ENCODE peak calls at places on chromosomes 2 and 18, in eight cellular contexts. One of them, this sample, is unnamed.

GRCh38 chr2:158529379-158530110 is 72.8 kb downstream of the PKP4 start:
- DNase-seq in HL-60: no peak
- DNase-seq in GM23248: peak; percentile 75
- DNase-seq in right lobe of liver: no peak
- DNase-seq in left ventricle myocardium inferior: no peak
- DNase-seq in SK-N-SH: no peak
- DNase-seq in aorta: no peak
- DNase-seq in stomach: no peak
- DNase-seq in this sample: no peak

GRCh38 chr2:175396696-175397095 is 215.2 kb upstream of the ATP5MC3 start:
- DNase-seq in HL-60: no peak
- DNase-seq in GM23248: no peak
- DNase-seq in right lobe of liver: no peak
- DNase-seq in left ventricle myocardium inferior: no peak
- DNase-seq in SK-N-SH: peak; percentile 47
- DNase-seq in aorta: no peak
- DNase-seq in stomach: no peak
- DNase-seq in this sample: no peak

GRCh38 chr2:55168221-55169154 is 63.6 kb downstream of the CLHC1 start:
- DNase-seq in HL-60: no peak
- DNase-seq in GM23248: peak; percentile 88
- DNase-seq in right lobe of liver: no peak
- DNase-seq in left ventricle myocardium inferior: no peak
- DNase-seq in SK-N-SH: peak; percentile 52
- DNase-seq in aorta: peak; percentile 67
- DNase-seq in stomach: peak; percentile 56
- DNase-seq in this sample: no peak

GRCh38 chr2:152409691-152410597 is 75.0 kb downstream of the FMNL2 start:
- DNase-seq in HL-60: no peak
- DNase-seq in GM23248: peak; percentile 86
- DNase-seq in right lobe of liver: no peak
- DNase-seq in left ventricle myocardium inferior: no peak
- DNase-seq in SK-N-SH: no peak
- DNase-seq in aorta: peak; percentile 34
- DNase-seq in stomach: no peak
- DNase-seq in this sample: no peak

GRCh38 chr2:241859017-241859435 is 332 bp upstream of the PDCD1 start:
- DNase-seq in HL-60: no peak
- DNase-seq in GM23248: no peak
- DNase-seq in right lobe of liver: no peak
- DNase-seq in left ventricle myocardium inferior: no peak
- DNase-seq in SK-N-SH: no peak
- DNase-seq in aorta: peak; percentile 45
- DNase-seq in stomach: no peak
- DNase-seq in this sample: no peak

GRCh38 chr2:179247318-179248023 is 17.2 kb downstream of the SESTD1 start:
- DNase-seq in HL-60: no peak
- DNase-seq in GM23248: no peak
- DNase-seq in right lobe of liver: no peak
- DNase-seq in left ventricle myocardium inferior: no peak
- DNase-seq in SK-N-SH: no peak
- DNase-seq in aorta: no peak
- DNase-seq in stomach: no peak
- DNase-seq in this sample: no peak

GRCh38 chr2:215436705-215437570 is 1.1 kb upstream of the FN1 start:
- DNase-seq in HL-60: no peak
- DNase-seq in GM23248: peak; percentile 53
- DNase-seq in right lobe of liver: no peak
- DNase-seq in left ventricle myocardium inferior: no peak
- DNase-seq in SK-N-SH: no peak
- DNase-seq in aorta: no peak
- DNase-seq in stomach: peak; percentile 32
- DNase-seq in this sample: no peak

GRCh38 chr2:194824450-194824849 is 832.6 kb upstream of the SLC39A10 start:
- DNase-seq in HL-60: no peak
- DNase-seq in GM23248: no peak
- DNase-seq in right lobe of liver: no peak
- DNase-seq in left ventricle myocardium inferior: no peak
- DNase-seq in SK-N-SH: no peak
- DNase-seq in aorta: no peak
- DNase-seq in stomach: no peak
- DNase-seq in this sample: no peak

GRCh38 chr18:51621103-51621969 is 423.9 kb upstream of the MEX3C start:
- DNase-seq in HL-60: peak; percentile 13
- DNase-seq in GM23248: peak; percentile 69
- DNase-seq in right lobe of liver: no peak
- DNase-seq in left ventricle myocardium inferior: peak; percentile 29
- DNase-seq in SK-N-SH: peak; percentile 53
- DNase-seq in aorta: no peak
- DNase-seq in stomach: peak; percentile 41
- DNase-seq in this sample: no peak

GRCh38 chr18:28013064-28013463 is 163.9 kb downstream of the CDH2 start:
- DNase-seq in HL-60: no peak
- DNase-seq in GM23248: peak; percentile 58
- DNase-seq in right lobe of liver: no peak
- DNase-seq in left ventricle myocardium inferior: no peak
- DNase-seq in SK-N-SH: no peak
- DNase-seq in aorta: no peak
- DNase-seq in stomach: no peak
- DNase-seq in this sample: no peak

GRCh38 chr2:88885679-88886402 is 194.4 kb downstream of the RPIA start:
- DNase-seq in HL-60: no peak
- DNase-seq in GM23248: no peak
- DNase-seq in right lobe of liver: no peak
- DNase-seq in left ventricle myocardium inferior: no peak
- DNase-seq in SK-N-SH: no peak
- DNase-seq in aorta: no peak
- DNase-seq in stomach: no peak
- DNase-seq in this sample: no peak
- H3K27ac ChIP-seq in HL-60: no peak overlapping the region
- H3K27ac ChIP-seq in GM23248: no peak overlapping the region
- H3K27ac ChIP-seq in right lobe of liver: no peak overlapping the region
- H3K27ac ChIP-seq in left ventricle myocardium inferior: no peak overlapping the region
- H3K27ac ChIP-seq in SK-N-SH: no peak overlapping the region
- H3K27ac ChIP-seq in aorta: no peak overlapping the region
- H3K27ac ChIP-seq in stomach: no peak overlapping the region
- H3K27ac ChIP-seq in this sample: no peak overlapping the region

GRCh38 chr2:8168007-8168717 is 513.7 kb upstream of the ID2 start:
- DNase-seq in HL-60: no peak
- DNase-seq in GM23248: no peak
- DNase-seq in right lobe of liver: no peak
- DNase-seq in left ventricle myocardium inferior: no peak
- DNase-seq in SK-N-SH: no peak
- DNase-seq in aorta: no peak
- DNase-seq in stomach: no peak
- DNase-seq in this sample: no peak
- H3K27ac ChIP-seq in HL-60: no peak overlapping the region
- H3K27ac ChIP-seq in GM23248: no peak overlapping the region
- H3K27ac ChIP-seq in right lobe of liver: no peak overlapping the region
- H3K27ac ChIP-seq in left ventricle myocardium inferior: no peak overlapping the region
- H3K27ac ChIP-seq in SK-N-SH: no peak overlapping the region
- H3K27ac ChIP-seq in aorta: no peak overlapping the region
- H3K27ac ChIP-seq in stomach: no peak overlapping the region
- H3K27ac ChIP-seq in this sample: no peak overlapping the region

GRCh38 chr2:53575606-53576360 is 191.8 kb upstream of the CHAC2 start:
- DNase-seq in HL-60: no peak
- DNase-seq in GM23248: no peak
- DNase-seq in right lobe of liver: no peak
- DNase-seq in left ventricle myocardium inferior: peak; percentile 25
- DNase-seq in SK-N-SH: no peak
- DNase-seq in aorta: no peak
- DNase-seq in stomach: no peak
- DNase-seq in this sample: no peak

GRCh38 chr2:53567073-53567472 is 200.5 kb upstream of the CHAC2 start:
- DNase-seq in HL-60: no peak
- DNase-seq in GM23248: no peak
- DNase-seq in right lobe of liver: no peak
- DNase-seq in left ventricle myocardium inferior: no peak
- DNase-seq in SK-N-SH: no peak
- DNase-seq in aorta: no peak
- DNase-seq in stomach: no peak
- DNase-seq in this sample: no peak

GRCh38 chr2:53572696-53573095 is 194.9 kb upstream of the CHAC2 start:
- DNase-seq in HL-60: no peak
- DNase-seq in GM23248: no peak
- DNase-seq in right lobe of liver: no peak
- DNase-seq in left ventricle myocardium inferior: no peak
- DNase-seq in SK-N-SH: no peak
- DNase-seq in aorta: no peak
- DNase-seq in stomach: no peak
- DNase-seq in this sample: no peak

GRCh38 chr2:53568463-53568862 is 199.1 kb upstream of the CHAC2 start:
- DNase-seq in HL-60: no peak
- DNase-seq in GM23248: no peak
- DNase-seq in right lobe of liver: no peak
- DNase-seq in left ventricle myocardium inferior: no peak
- DNase-seq in SK-N-SH: no peak
- DNase-seq in aorta: no peak
- DNase-seq in stomach: no peak
- DNase-seq in this sample: no peak

DNA sequence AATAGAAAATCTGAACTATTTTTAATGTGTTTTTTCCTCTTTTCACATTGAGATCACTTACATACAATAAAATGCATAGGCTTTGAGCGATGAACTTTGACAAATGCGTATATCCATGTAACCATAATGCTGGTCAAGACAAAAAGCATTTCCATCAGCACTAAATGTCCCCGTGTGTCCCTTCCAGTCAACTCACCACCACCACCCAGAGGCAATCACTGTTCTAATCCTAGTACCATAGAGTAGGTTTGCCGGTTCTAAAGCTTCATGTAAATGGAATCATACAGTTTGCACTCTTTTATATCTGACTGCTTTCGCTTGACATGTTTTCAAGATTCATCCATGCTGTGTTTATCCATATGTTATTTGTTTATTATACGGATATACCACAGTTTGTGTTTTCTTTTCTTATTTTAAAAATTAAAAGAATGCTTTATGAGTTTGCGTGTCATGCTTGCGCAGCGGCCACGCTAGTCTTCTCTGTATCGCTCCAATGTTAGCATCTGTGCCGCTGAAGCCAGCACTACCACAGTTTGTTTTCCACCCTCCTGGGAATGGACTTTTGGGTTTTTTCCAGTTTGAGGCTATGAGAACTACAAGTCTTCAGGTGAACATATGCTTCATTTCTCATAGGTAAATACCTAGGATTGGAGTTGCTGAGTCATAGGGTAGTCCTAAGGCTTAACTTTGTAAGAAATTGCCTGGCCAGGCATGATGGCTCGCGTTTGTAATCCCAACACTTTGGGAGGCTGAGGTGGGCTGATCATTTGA is 197.5 kb upstream of the CHAC2 start:
- DNase-seq in HL-60: no peak
- DNase-seq in GM23248: no peak
- DNase-seq in right lobe of liver: no peak
- DNase-seq in left ventricle myocardium inferior: no peak
- DNase-seq in SK-N-SH: no peak
- DNase-seq in aorta: no peak
- DNase-seq in stomach: no peak
- DNase-seq in this sample: no peak
- H3K27ac ChIP-seq in HL-60: no peak overlapping the region
- H3K27ac ChIP-seq in GM23248: no peak overlapping the region
- H3K27ac ChIP-seq in right lobe of liver: no peak overlapping the region
- H3K27ac ChIP-seq in left ventricle myocardium inferior: no peak overlapping the region
- H3K27ac ChIP-seq in SK-N-SH: no peak overlapping the region
- H3K27ac ChIP-seq in aorta: no peak overlapping the region
- H3K27ac ChIP-seq in stomach: no peak overlapping the region
- H3K27ac ChIP-seq in this sample: no peak overlapping the region

DNA sequence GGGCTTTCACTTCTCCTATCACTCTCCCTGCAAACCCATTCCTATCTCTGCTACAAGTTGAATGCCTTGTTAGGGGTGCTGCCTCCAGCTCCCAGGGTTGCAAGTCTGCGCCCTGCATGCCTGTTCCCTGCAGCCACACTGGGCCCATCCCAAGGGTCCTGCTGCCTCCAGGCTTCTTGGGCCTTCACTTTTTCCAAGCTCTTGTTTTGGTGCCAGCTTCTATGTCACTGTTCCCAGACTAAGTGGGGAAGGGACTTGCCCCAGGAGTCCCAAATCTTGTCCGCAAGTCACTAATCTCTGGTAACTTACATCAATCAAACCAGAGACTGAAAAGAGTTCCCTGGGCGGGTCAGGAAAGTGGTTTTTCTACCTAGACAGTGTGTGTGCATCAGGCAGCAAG is 65.4 kb downstream of the ZCCHC2 start:
- DNase-seq in HL-60: no peak
- DNase-seq in GM23248: no peak
- DNase-seq in right lobe of liver: no peak
- DNase-seq in left ventricle myocardium inferior: no peak
- DNase-seq in SK-N-SH: no peak
- DNase-seq in aorta: no peak
- DNase-seq in stomach: no peak
- DNase-seq in this sample: no peak
- H3K27ac ChIP-seq in HL-60: no peak overlapping the region
- H3K27ac ChIP-seq in GM23248: no peak overlapping the region
- H3K27ac ChIP-seq in right lobe of liver: no peak overlapping the region
- H3K27ac ChIP-seq in left ventricle myocardium inferior: no peak overlapping the region
- H3K27ac ChIP-seq in SK-N-SH: no peak overlapping the region
- H3K27ac ChIP-seq in aorta: no peak overlapping the region
- H3K27ac ChIP-seq in stomach: no peak overlapping the region
- H3K27ac ChIP-seq in this sample: no peak overlapping the region

GRCh38 chr2:159712929-159713575 is 746 bp downstream of the MARCHF7 start:
- DNase-seq in HL-60: no peak
- DNase-seq in GM23248: peak; percentile 62
- DNase-seq in right lobe of liver: no peak
- DNase-seq in left ventricle myocardium inferior: no peak
- DNase-seq in SK-N-SH: no peak
- DNase-seq in aorta: no peak
- DNase-seq in stomach: no peak
- DNase-seq in this sample: no peak
- H3K27ac ChIP-seq in HL-60: peak overlapping the region; percentile 97
- H3K27ac ChIP-seq in GM23248: peak overlapping the region; percentile 94
- H3K27ac ChIP-seq in right lobe of liver: peak overlapping the region; percentile 91
- H3K27ac ChIP-seq in left ventricle myocardium inferior: peak overlapping the region; percentile 99
- H3K27ac ChIP-seq in SK-N-SH: peak overlapping the region; percentile 97
- H3K27ac ChIP-seq in aorta: peak overlapping the region; percentile 89
- H3K27ac ChIP-seq in stomach: peak overlapping the region; percentile 99
- H3K27ac ChIP-seq in this sample: peak overlapping the region; percentile 88

GRCh38 chr2:42172566-42172965 is 3.4 kb downstream of the EML4 start:
- DNase-seq in HL-60: no peak
- DNase-seq in GM23248: no peak
- DNase-seq in right lobe of liver: no peak
- DNase-seq in left ventricle myocardium inferior: no peak
- DNase-seq in SK-N-SH: no peak
- DNase-seq in aorta: no peak
- DNase-seq in stomach: no peak
- DNase-seq in this sample: no peak
- H3K27ac ChIP-seq in HL-60: no peak overlapping the region
- H3K27ac ChIP-seq in GM23248: no peak overlapping the region
- H3K27ac ChIP-seq in right lobe of liver: peak overlapping the region; percentile 96
- H3K27ac ChIP-seq in left ventricle myocardium inferior: no peak overlapping the region
- H3K27ac ChIP-seq in SK-N-SH: peak overlapping the region; percentile 92
- H3K27ac ChIP-seq in aorta: no peak overlapping the region
- H3K27ac ChIP-seq in stomach: peak overlapping the region; percentile 89
- H3K27ac ChIP-seq in this sample: no peak overlapping the region

DNA sequence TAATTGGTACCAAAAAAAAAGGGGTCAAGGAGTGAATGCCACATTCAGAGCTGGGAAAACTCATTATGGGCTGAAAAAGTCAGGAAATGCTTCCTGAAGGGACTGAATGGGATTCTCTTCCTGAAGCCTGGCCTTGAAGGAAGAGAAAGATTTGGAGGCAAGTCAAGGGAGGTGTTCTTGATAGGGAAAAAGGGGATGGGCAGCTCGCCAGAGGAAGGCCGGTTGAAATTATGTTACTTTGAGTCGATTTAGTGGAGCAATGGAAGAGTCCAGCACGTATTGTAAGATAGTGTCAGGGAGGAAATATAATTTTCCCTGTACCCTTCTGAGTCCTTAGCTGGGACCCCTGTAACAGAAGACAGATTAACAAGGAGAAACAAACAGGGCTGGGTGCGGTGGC is 115.3 kb upstream of the STPG4 start:
- DNase-seq in HL-60: no peak
- DNase-seq in GM23248: no peak
- DNase-seq in right lobe of liver: no peak
- DNase-seq in left ventricle myocardium inferior: no peak
- DNase-seq in SK-N-SH: no peak
- DNase-seq in aorta: no peak
- DNase-seq in stomach: no peak
- DNase-seq in this sample: no peak
- H3K27ac ChIP-seq in HL-60: no peak overlapping the region
- H3K27ac ChIP-seq in GM23248: peak overlapping the region; percentile 77
- H3K27ac ChIP-seq in right lobe of liver: no peak overlapping the region
- H3K27ac ChIP-seq in left ventricle myocardium inferior: peak overlapping the region; percentile 81
- H3K27ac ChIP-seq in SK-N-SH: no peak overlapping the region
- H3K27ac ChIP-seq in aorta: no peak overlapping the region
- H3K27ac ChIP-seq in stomach: peak overlapping the region; percentile 42
- H3K27ac ChIP-seq in this sample: peak overlapping the region; percentile 98

This sample was measured in epithelial cell of prostate.